ENCODE peak calls at places on chromosomes 7 and 10, in nine cellular contexts. R is fibroblast of lung, Y is B cell, T is AG04449, L is tibial nerve, F is endothelial cell, D is PC-3, M is ovary, E is BE2C. P is an unnamed sample.
A peak's percentile ranks its signal among the peaks of the same experiment; 100 is the strongest.

GRCh38 chr7:94323872-94324271 is 70.8 kb upstream of the COL1A2 start:
- DNase-seq in R (no peak), Y (no peak), T (no peak), L (no peak), F (no peak), D (no peak), M (no peak), E (no peak), P (no peak)

GRCh38 chr7:111711426-111712065 is 149.3 kb upstream of the IMMP2L start:
- DNase-seq in R (no peak), Y (no peak), T (no peak), L (no peak), F (no peak), D (peak; percentile 38), M (no peak), E (no peak), P (no peak)

GRCh38 chr7:130270947-130271790 is 4.5 kb downstream of the CPA2 start:
- DNase-seq in R (no peak), Y (no peak), T (no peak), L (no peak), F (no peak), D (no peak), M (no peak), E (peak; percentile 14), P (no peak)

GRCh38 chr7:131111081-131111576 is 216.5 kb upstream of the MKLN1 start:
- DNase-seq in R (peak; percentile 68), Y (peak; percentile 60), T (peak; percentile 56), L (no peak), F (no peak), D (peak; percentile 52), M (no peak), E (no peak), P (no peak)

GRCh38 chr10:118409295-118409694 is 67.2 kb upstream of the FAM204A start:
- DNase-seq in R (no peak), Y (no peak), T (no peak), L (no peak), F (no peak), D (no peak), M (no peak), E (no peak), P (no peak)

GRCh38 chr7:2498708-2499107 is 20.9 kb upstream of the LFNG start:
- DNase-seq in R (no peak), Y (no peak), T (no peak), L (no peak), F (peak; percentile 2), D (no peak), M (no peak), E (no peak), P (no peak)

GRCh38 chr10:49656845-49657493 is 22.5 kb upstream of the C10orf53 start:
- DNase-seq in R (no peak), Y (no peak), T (no peak), L (no peak), F (no peak), D (no peak), M (no peak), E (no peak), P (no peak)

GRCh38 chr10:115432188-115432819 is 339.1 kb downstream of the ATRNL1 start:
- DNase-seq in R (peak; percentile 26), Y (no peak), T (no peak), L (no peak), F (no peak), D (peak; percentile 43), M (no peak), E (no peak), P (no peak)

GRCh38 chr10:71582019-71582418 is 137.6 kb downstream of the C10orf105 start:
- DNase-seq in R (peak; percentile 35), Y (no peak), T (no peak), L (no peak), F (peak; percentile 72), D (peak; percentile 27), M (no peak), E (no peak), P (no peak)

GRCh38 chr7:116173051-116174028 is 37.0 kb upstream of the TES start:
- DNase-seq in R (peak; percentile 59), Y (no peak), T (no peak), L (no peak), F (peak; percentile 25), D (peak; percentile 83), M (no peak), E (no peak), P (no peak)

GRCh38 chr7:101507327-101507726 is 121.8 kb downstream of the MYL10 start:
- DNase-seq in R (no peak), Y (no peak), T (no peak), L (no peak), F (no peak), D (no peak), M (no peak), E (no peak), P (no peak)

GRCh38 chr7:101510297-101510696 is 118.8 kb downstream of the MYL10 start:
- DNase-seq in R (no peak), Y (no peak), T (no peak), L (no peak), F (no peak), D (no peak), M (no peak), E (no peak), P (no peak)

GRCh38 chr7:101506531-101506930 is 122.6 kb downstream of the MYL10 start:
- DNase-seq in R (no peak), Y (no peak), T (no peak), L (no peak), F (no peak), D (no peak), M (no peak), E (no peak), P (no peak)

GRCh38 chr7:101511965-101512364 is 117.1 kb downstream of the MYL10 start:
- DNase-seq in R (no peak), Y (no peak), T (no peak), L (no peak), F (no peak), D (no peak), M (no peak), E (no peak), P (no peak)

GRCh38 chr7:101507791-101508252 is 121.3 kb downstream of the MYL10 start:
- DNase-seq in R (peak; percentile 26), Y (no peak), T (no peak), L (no peak), F (peak; percentile 80), D (peak; percentile 64), M (no peak), E (peak; percentile 75), P (peak; percentile 64)
- TF ChIP-seq CTCF in R (peak; percentile 54), Y (peak; percentile 78), T (peak; percentile 55), L (no peak), F (peak; percentile 91), D (peak; percentile 95), M (no peak), E (peak; percentile 99), P (peak; percentile 76)

DNA sequence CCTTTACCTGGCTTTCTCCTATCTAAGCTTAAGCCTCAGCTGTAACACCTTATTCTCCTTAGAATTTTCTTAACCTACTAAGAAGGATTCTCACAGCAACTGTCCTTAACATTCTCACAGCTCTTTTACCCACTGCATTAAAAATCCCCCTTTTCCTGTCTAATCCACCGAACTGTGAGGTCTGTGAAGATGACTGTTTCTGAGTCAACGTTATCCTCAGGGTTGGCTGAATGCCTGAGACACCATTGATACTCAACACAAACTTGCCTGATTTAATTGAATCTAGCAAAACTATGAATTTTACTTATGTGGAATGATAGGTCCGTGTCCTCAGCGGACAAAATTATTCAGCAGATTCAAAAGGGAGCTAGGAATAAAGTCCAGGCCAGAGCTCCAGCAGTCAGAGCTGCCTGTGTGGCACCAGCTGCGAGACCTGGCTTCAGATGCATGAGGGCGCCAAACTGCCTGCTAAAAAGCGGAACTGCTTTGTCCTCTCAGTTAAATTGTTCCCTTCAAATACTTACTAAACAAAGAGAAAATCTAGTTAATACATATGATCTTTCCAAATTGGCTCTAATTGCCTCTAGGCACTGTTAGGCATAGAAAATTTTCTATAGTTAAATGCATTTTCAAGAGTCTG is 33.4 kb upstream of the VWDE start:
- DNase-seq in R (peak; percentile 65), Y (no peak), T (no peak), L (no peak), F (peak; percentile 17), D (peak; percentile 68), M (no peak), E (peak; percentile 73), P (peak; percentile 44)
- TF ChIP-seq CTCF in R (no peak), Y (no peak), T (no peak), L (no peak), F (no peak), D (peak; percentile 55), M (no peak), E (peak; percentile 56), P (no peak)

DNA sequence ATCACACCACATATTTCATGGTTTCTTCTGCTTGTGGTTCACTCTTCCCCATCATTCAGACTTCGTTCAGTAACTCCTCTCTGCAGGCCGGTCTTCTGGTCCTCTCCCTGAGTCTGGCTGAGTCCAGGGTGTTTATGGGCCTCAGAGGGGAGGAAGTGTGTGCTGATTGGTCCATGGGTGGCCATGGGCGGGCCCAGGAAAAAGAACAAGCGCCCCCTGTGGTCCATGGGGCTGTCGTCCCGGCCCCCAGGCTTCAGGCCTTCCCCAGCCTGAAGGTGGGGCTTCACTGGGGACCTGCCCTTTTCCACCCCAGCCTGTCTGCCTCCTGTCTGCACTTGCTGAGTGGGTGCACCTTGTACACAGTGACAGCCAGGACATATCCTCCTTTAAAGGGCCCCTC is 123.7 kb downstream of the VIPR2 start:
- DNase-seq in R (no peak), Y (no peak), T (no peak), L (no peak), F (no peak), D (no peak), M (no peak), E (peak; percentile 49), P (peak; percentile 40)
- TF ChIP-seq CTCF in R (no peak), Y (no peak), T (no peak), L (no peak), F (no peak), D (no peak), M (no peak), E (no peak), P (peak; percentile 12)

GRCh38 chr10:76874896-76875295 is 762.7 kb downstream of the KCNMA1 start:
- DNase-seq in R (no peak), Y (no peak), T (no peak), L (no peak), F (no peak), D (no peak), M (no peak), E (no peak), P (no peak)

GRCh38 chr10:76871697-76872295 is 765.8 kb downstream of the KCNMA1 start:
- DNase-seq in R (no peak), Y (no peak), T (no peak), L (no peak), F (no peak), D (no peak), M (no peak), E (no peak), P (no peak)

GRCh38 chr10:76878514-76878913 is 759.1 kb downstream of the KCNMA1 start:
- DNase-seq in R (no peak), Y (no peak), T (no peak), L (no peak), F (no peak), D (no peak), M (no peak), E (no peak), P (no peak)

GRCh38 chr10:76869931-76870330 is 767.7 kb downstream of the KCNMA1 start:
- DNase-seq in R (no peak), Y (no peak), T (no peak), L (peak; percentile 29), F (no peak), D (no peak), M (no peak), E (peak; percentile 19), P (peak; percentile 18)

DNA sequence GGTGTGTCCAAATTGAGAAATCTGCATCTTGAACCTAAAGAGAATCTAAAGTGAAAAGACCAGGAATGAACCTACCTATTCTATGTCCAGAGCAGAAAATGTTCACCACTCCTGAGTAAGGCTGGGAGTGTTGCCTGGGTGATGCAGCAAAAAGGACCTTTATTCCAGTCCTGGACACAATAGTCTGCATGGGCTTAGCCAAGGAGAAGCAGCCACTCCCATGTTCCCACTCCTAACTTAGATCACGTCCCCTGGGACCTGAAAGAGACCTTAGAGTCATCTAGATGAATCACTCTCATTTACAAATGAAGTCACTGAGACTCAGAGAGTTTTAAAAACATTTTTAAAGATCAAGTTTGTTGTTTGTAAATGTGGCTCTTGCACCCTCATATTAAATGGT is 763.5 kb downstream of the KCNMA1 start:
- DNase-seq in R (peak; percentile 4), Y (no peak), T (no peak), L (peak; percentile 43), F (no peak), D (peak; percentile 87), M (no peak), E (no peak), P (no peak)
- TF ChIP-seq CTCF in R (no peak), Y (no peak), T (no peak), L (no peak), F (no peak), D (no peak), M (no peak), E (no peak), P (no peak)